ENCODE peak calls at places on chromosomes 12 and 14, in seven cellular contexts. One of them, this sample, is unnamed. For H3K36me3 and H3K4me1, the result is how much of the 10 kb centered on the place peaks cover.

GRCh38 chr12:133202493-133203343 is 21.4 kb downstream of the ZNF268 start:
- DNase-seq in uterus: no peak
- DNase-seq in suprapubic skin: no peak
- DNase-seq in kidney: no peak
- DNase-seq in stomach: no peak
- DNase-seq in Panc1: no peak
- DNase-seq in esophagus muscularis mucosa: no peak
- DNase-seq in this sample: no peak

GRCh38 chr12:50088577-50089335 is 3.6 kb downstream of the SMARCD1 start:
- DNase-seq in uterus: no peak
- DNase-seq in kidney: no peak
- DNase-seq in Panc1: no peak
- DNase-seq in stomach: peak
- DNase-seq in suprapubic skin: no peak
- DNase-seq in esophagus muscularis mucosa: no peak
- DNase-seq in this sample: no peak

GRCh38 chr12:49705479-49706267 is 1.5 kb downstream of the FMNL3 start:
- DNase-seq in kidney: no peak
- DNase-seq in uterus: no peak
- DNase-seq in suprapubic skin: peak
- DNase-seq in Panc1: no peak
- DNase-seq in stomach: no peak
- DNase-seq in esophagus muscularis mucosa: no peak
- DNase-seq in this sample: no peak

GRCh38 chr14:69592923-69593677 is 18.3 kb upstream of the SUSD6 start:
- DNase-seq in Panc1: no peak
- DNase-seq in uterus: peak
- DNase-seq in suprapubic skin: no peak
- DNase-seq in esophagus muscularis mucosa: no peak
- DNase-seq in kidney: no peak
- DNase-seq in stomach: no peak
- DNase-seq in this sample: no peak

GRCh38 chr12:125140918-125141573 is 75.8 kb downstream of the AACS start:
- DNase-seq in esophagus muscularis mucosa: no peak
- DNase-seq in suprapubic skin: no peak
- DNase-seq in stomach: no peak
- DNase-seq in Panc1: peak
- DNase-seq in uterus: no peak
- DNase-seq in kidney: no peak
- DNase-seq in this sample: no peak

GRCh38 chr14:53929871-53930685 is 26.5 kb downstream of the BMP4 start:
- DNase-seq in kidney: no peak
- DNase-seq in stomach: no peak
- DNase-seq in suprapubic skin: no peak
- DNase-seq in esophagus muscularis mucosa: no peak
- DNase-seq in Panc1: peak
- DNase-seq in uterus: no peak
- DNase-seq in this sample: no peak

GRCh38 chr14:22379727-22380126 is 209.3 kb downstream of the DAD1 start:
- DNase-seq in esophagus muscularis mucosa: no peak
- DNase-seq in Panc1: no peak
- DNase-seq in stomach: no peak
- DNase-seq in uterus: no peak
- DNase-seq in kidney: no peak
- DNase-seq in suprapubic skin: no peak
- DNase-seq in this sample: no peak

GRCh38 chr14:80388980-80389711 is 177.8 kb upstream of the DIO2 start:
- DNase-seq in stomach: no peak
- DNase-seq in uterus: no peak
- DNase-seq in esophagus muscularis mucosa: no peak
- DNase-seq in kidney: no peak
- DNase-seq in Panc1: no peak
- DNase-seq in suprapubic skin: no peak
- DNase-seq in this sample: no peak

GRCh38 chr12:57516617-57517153 is 3.6 kb downstream of the DDIT3 start:
- DNase-seq in esophagus muscularis mucosa: no peak
- DNase-seq in suprapubic skin: no peak
- DNase-seq in Panc1: no peak
- DNase-seq in kidney: no peak
- DNase-seq in uterus: no peak
- DNase-seq in stomach: no peak
- DNase-seq in this sample: no peak

GRCh38 chr12:106907846-106908245 is 47.9 kb upstream of the TMEM263 start:
- DNase-seq in stomach: no peak
- DNase-seq in uterus: no peak
- DNase-seq in kidney: no peak
- DNase-seq in esophagus muscularis mucosa: no peak
- DNase-seq in suprapubic skin: no peak
- DNase-seq in Panc1: no peak
- DNase-seq in this sample: no peak

GRCh38 chr12:104353012-104353981 is 49.8 kb downstream of the EID3 start:
- DNase-seq in kidney: no peak
- DNase-seq in uterus: no peak
- DNase-seq in esophagus muscularis mucosa: peak
- DNase-seq in suprapubic skin: no peak
- DNase-seq in stomach: no peak
- DNase-seq in Panc1: no peak
- DNase-seq in this sample: no peak

GRCh38 chr14:56125772-56126411 is 7.7 kb downstream of the PELI2 start:
- DNase-seq in suprapubic skin: no peak
- DNase-seq in kidney: no peak
- DNase-seq in stomach: no peak
- DNase-seq in esophagus muscularis mucosa: no peak
- DNase-seq in uterus: no peak
- DNase-seq in Panc1: no peak
- DNase-seq in this sample: no peak

GRCh38 chr12:5022465-5023061 is 21.1 kb upstream of the KCNA5 start:
- DNase-seq in Panc1: peak
- DNase-seq in esophagus muscularis mucosa: no peak
- DNase-seq in uterus: no peak
- DNase-seq in kidney: no peak
- DNase-seq in stomach: peak
- DNase-seq in suprapubic skin: no peak
- DNase-seq in this sample: no peak

GRCh38 chr12:38844237-38844636 is 61.2 kb downstream of the CPNE8 start:
- DNase-seq in kidney: no peak
- DNase-seq in esophagus muscularis mucosa: no peak
- DNase-seq in Panc1: no peak
- DNase-seq in stomach: no peak
- DNase-seq in uterus: no peak
- DNase-seq in suprapubic skin: no peak
- DNase-seq in this sample: no peak

DNA sequence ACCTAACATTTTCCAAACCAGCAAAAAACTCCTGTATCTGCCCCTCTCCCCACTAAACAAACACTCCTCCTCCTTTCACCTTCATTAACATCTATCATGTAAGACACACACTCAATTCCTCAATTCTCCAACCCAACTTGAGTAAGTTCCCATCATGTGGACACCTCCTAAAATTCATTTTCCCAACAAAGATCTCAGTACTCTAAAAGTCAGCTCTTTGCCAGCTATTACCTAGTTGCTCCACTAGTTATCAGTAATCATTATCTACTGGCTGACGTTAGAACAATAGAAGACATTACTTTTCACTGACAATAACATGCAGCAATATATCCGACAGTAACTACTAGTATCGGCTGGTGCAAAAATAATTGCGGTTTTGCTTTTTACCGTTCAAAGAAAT is 42.1 kb downstream of the HNRNPC start:
- DNase-seq in stomach: no peak
- DNase-seq in suprapubic skin: no peak
- DNase-seq in kidney: no peak
- DNase-seq in uterus: no peak
- DNase-seq in Panc1: no peak
- DNase-seq in esophagus muscularis mucosa: no peak
- DNase-seq in this sample: no peak
- H3K36me3 ChIP-seq in stomach: half or more
- H3K36me3 ChIP-seq in suprapubic skin: half or more
- H3K36me3 ChIP-seq in kidney: under half
- H3K36me3 ChIP-seq in uterus: under half
- H3K36me3 ChIP-seq in Panc1: under half
- H3K36me3 ChIP-seq in esophagus muscularis mucosa: half or more
- H3K36me3 ChIP-seq in this sample: half or more

DNA sequence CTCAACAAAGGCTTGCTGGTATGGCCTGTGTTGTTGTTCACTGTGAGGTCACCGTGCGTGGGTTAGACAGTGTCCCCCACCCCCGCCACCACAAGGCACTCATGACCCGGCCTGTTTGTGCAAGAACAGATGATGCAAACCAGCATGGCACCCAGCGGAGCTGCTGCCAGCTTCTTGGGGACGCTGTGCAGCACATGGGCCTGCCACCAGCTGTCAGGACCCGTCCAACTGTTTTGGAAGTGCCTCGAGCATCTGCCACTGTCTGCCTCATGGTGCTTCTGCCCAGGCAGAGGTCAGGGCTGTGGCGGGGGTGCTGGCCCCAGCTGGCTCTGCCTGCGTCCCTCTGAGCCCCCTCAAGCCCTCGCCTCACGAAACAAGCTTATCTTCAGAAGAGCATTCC is 1.5 kb downstream of the ASB2 start:
- DNase-seq in stomach: no peak
- DNase-seq in Panc1: no peak
- DNase-seq in esophagus muscularis mucosa: no peak
- DNase-seq in uterus: no peak
- DNase-seq in kidney: no peak
- DNase-seq in suprapubic skin: no peak
- DNase-seq in this sample: no peak
- H3K4me1 ChIP-seq in stomach: under half
- H3K4me1 ChIP-seq in Panc1: under half
- H3K4me1 ChIP-seq in esophagus muscularis mucosa: half or more
- H3K4me1 ChIP-seq in uterus: under half
- H3K4me1 ChIP-seq in kidney: under half
- H3K4me1 ChIP-seq in suprapubic skin: under half
- H3K4me1 ChIP-seq in this sample: under half

GRCh38 chr14:68463705-68464104 is 329.2 kb downstream of the ZFP36L1 start:
- DNase-seq in Panc1: no peak
- DNase-seq in esophagus muscularis mucosa: no peak
- DNase-seq in kidney: no peak
- DNase-seq in suprapubic skin: no peak
- DNase-seq in stomach: no peak
- DNase-seq in uterus: no peak
- DNase-seq in this sample: no peak
- H3K36me3 ChIP-seq in Panc1: under half
- H3K36me3 ChIP-seq in esophagus muscularis mucosa: under half
- H3K36me3 ChIP-seq in kidney: under half
- H3K36me3 ChIP-seq in suprapubic skin: under half
- H3K36me3 ChIP-seq in stomach: under half
- H3K36me3 ChIP-seq in uterus: under half
- H3K36me3 ChIP-seq in this sample: under half

GRCh38 chr12:46253544-46254162 is 15.2 kb downstream of the SLC38A1 start:
- DNase-seq in suprapubic skin: no peak
- DNase-seq in esophagus muscularis mucosa: no peak
- DNase-seq in Panc1: no peak
- DNase-seq in kidney: no peak
- DNase-seq in stomach: no peak
- DNase-seq in uterus: no peak
- DNase-seq in this sample: no peak

GRCh38 chr12:46258129-46258528 is 10.7 kb downstream of the SLC38A1 start:
- DNase-seq in kidney: no peak
- DNase-seq in suprapubic skin: no peak
- DNase-seq in stomach: no peak
- DNase-seq in Panc1: no peak
- DNase-seq in uterus: no peak
- DNase-seq in esophagus muscularis mucosa: no peak
- DNase-seq in this sample: no peak

GRCh38 chr12:46259071-46259470 is 9.8 kb downstream of the SLC38A1 start:
- DNase-seq in suprapubic skin: no peak
- DNase-seq in esophagus muscularis mucosa: no peak
- DNase-seq in stomach: no peak
- DNase-seq in Panc1: no peak
- DNase-seq in kidney: no peak
- DNase-seq in uterus: no peak
- DNase-seq in this sample: no peak

GRCh38 chr12:46259713-46260112 is 9.1 kb downstream of the SLC38A1 start:
- DNase-seq in suprapubic skin: no peak
- DNase-seq in uterus: no peak
- DNase-seq in esophagus muscularis mucosa: no peak
- DNase-seq in stomach: no peak
- DNase-seq in Panc1: no peak
- DNase-seq in kidney: no peak
- DNase-seq in this sample: no peak

GRCh38 chr12:46256942-46257341 is 11.9 kb downstream of the SLC38A1 start:
- DNase-seq in Panc1: no peak
- DNase-seq in kidney: no peak
- DNase-seq in uterus: no peak
- DNase-seq in esophagus muscularis mucosa: no peak
- DNase-seq in suprapubic skin: no peak
- DNase-seq in stomach: no peak
- DNase-seq in this sample: no peak
- H3K4me1 ChIP-seq in Panc1: under half
- H3K4me1 ChIP-seq in kidney: under half
- H3K4me1 ChIP-seq in uterus: under half
- H3K4me1 ChIP-seq in esophagus muscularis mucosa: half or more
- H3K4me1 ChIP-seq in suprapubic skin: under half
- H3K4me1 ChIP-seq in stomach: half or more
- H3K4me1 ChIP-seq in this sample: under half

DNA sequence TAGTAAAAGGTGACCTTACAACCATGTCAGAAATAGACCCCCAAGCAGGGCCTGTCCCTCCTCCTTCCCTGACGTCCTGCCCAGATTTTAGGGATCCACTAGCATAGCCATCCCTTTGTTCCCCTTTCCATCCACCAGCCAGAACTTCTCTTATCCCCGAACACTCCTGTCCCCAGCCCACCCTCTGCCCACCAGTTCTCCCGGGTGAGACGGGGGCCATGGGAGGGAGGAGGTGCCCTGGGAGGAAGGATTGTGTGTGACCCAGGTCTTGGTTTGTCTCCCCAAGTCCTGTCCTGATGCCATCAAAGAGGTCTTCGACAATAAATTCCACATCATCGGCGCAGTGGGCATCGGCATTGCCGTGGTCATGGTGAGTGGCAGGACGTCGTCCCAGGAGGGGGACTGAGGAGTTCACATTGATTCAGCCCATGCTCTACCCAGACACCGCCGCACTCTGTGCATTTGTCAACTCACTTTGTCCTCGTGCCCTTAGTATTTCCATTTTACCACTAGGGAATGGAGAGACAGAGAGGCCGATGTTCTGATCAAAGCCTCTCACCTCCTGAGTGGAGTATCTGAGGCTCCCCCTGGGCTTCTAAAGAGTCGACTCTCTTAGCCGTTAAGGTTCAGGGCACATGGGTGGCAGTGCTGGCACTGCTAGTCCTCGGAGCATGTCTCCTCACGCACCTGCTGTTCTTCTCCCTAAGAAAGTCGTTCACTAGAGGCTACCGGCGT is 35.9 kb downstream of the CD9 start:
- DNase-seq in uterus: no peak
- DNase-seq in Panc1: no peak
- DNase-seq in kidney: peak
- DNase-seq in suprapubic skin: no peak
- DNase-seq in esophagus muscularis mucosa: no peak
- DNase-seq in stomach: no peak
- DNase-seq in this sample: no peak
- H3K36me3 ChIP-seq in uterus: under half
- H3K36me3 ChIP-seq in Panc1: under half
- H3K36me3 ChIP-seq in kidney: under half
- H3K36me3 ChIP-seq in suprapubic skin: half or more
- H3K36me3 ChIP-seq in esophagus muscularis mucosa: half or more
- H3K36me3 ChIP-seq in stomach: half or more
- H3K36me3 ChIP-seq in this sample: under half

This sample was measured in vagina.